ENCODE peak calls at places on chromosomes 16 and 17, in ten cellular contexts. One of them, this sample, is unnamed.

GRCh38 chr17:61009619-61010018 is 332.0 kb downstream of the BCAS3 start:
- DNase-seq in BJ: no peak
- DNase-seq in thoracic aorta: no peak
- DNase-seq in heart right ventricle: no peak
- DNase-seq in lower lobe of right lung: no peak
- DNase-seq in fibroblast of pulmonary artery: peak; percentile 46
- DNase-seq in tibial nerve: no peak
- DNase-seq in A549: no peak
- DNase-seq in K562: no peak
- DNase-seq in HL-60: no peak
- DNase-seq in this sample: peak; percentile 14

GRCh38 chr16:500699-501098 is 26.8 kb upstream of the CAPN15 start:
- DNase-seq in thoracic aorta: no peak
- DNase-seq in fibroblast of pulmonary artery: no peak
- DNase-seq in HL-60: no peak
- DNase-seq in tibial nerve: no peak
- DNase-seq in BJ: no peak
- DNase-seq in A549: no peak
- DNase-seq in lower lobe of right lung: no peak
- DNase-seq in heart right ventricle: peak; percentile 53
- DNase-seq in K562: no peak
- DNase-seq in this sample: no peak

GRCh38 chr17:8887834-8888703 is 20.6 kb upstream of the PIK3R6 start:
- DNase-seq in lower lobe of right lung: no peak
- DNase-seq in A549: peak; percentile 69
- DNase-seq in K562: peak; percentile 33
- DNase-seq in tibial nerve: peak; percentile 23
- DNase-seq in thoracic aorta: no peak
- DNase-seq in fibroblast of pulmonary artery: peak; percentile 31
- DNase-seq in HL-60: no peak
- DNase-seq in heart right ventricle: peak; percentile 54
- DNase-seq in BJ: no peak
- DNase-seq in this sample: peak; percentile 29

GRCh38 chr17:378068-378467 is 25.5 kb upstream of the RPH3AL start:
- DNase-seq in A549: no peak
- DNase-seq in heart right ventricle: no peak
- DNase-seq in HL-60: no peak
- DNase-seq in tibial nerve: no peak
- DNase-seq in lower lobe of right lung: no peak
- DNase-seq in thoracic aorta: no peak
- DNase-seq in fibroblast of pulmonary artery: no peak
- DNase-seq in K562: no peak
- DNase-seq in BJ: no peak
- DNase-seq in this sample: no peak

GRCh38 chr17:18129041-18129502 is 20.5 kb downstream of the MYO15A start:
- DNase-seq in fibroblast of pulmonary artery: peak; percentile 53
- DNase-seq in K562: no peak
- DNase-seq in BJ: no peak
- DNase-seq in thoracic aorta: no peak
- DNase-seq in HL-60: no peak
- DNase-seq in heart right ventricle: no peak
- DNase-seq in A549: no peak
- DNase-seq in tibial nerve: no peak
- DNase-seq in lower lobe of right lung: peak; percentile 68
- DNase-seq in this sample: peak; percentile 77

GRCh38 chr17:62614142-62614541 is 13.3 kb upstream of the MRC2 start:
- DNase-seq in heart right ventricle: no peak
- DNase-seq in fibroblast of pulmonary artery: peak; percentile 73
- DNase-seq in BJ: peak; percentile 88
- DNase-seq in K562: no peak
- DNase-seq in lower lobe of right lung: no peak
- DNase-seq in A549: no peak
- DNase-seq in HL-60: no peak
- DNase-seq in tibial nerve: no peak
- DNase-seq in thoracic aorta: no peak
- DNase-seq in this sample: no peak

GRCh38 chr16:77169650-77170236 is 21.2 kb upstream of the MON1B start:
- DNase-seq in A549: peak; percentile 33
- DNase-seq in lower lobe of right lung: no peak
- DNase-seq in thoracic aorta: no peak
- DNase-seq in heart right ventricle: no peak
- DNase-seq in tibial nerve: no peak
- DNase-seq in K562: peak; percentile 58
- DNase-seq in HL-60: peak; percentile 59
- DNase-seq in BJ: no peak
- DNase-seq in fibroblast of pulmonary artery: peak; percentile 54
- DNase-seq in this sample: peak; percentile 74

GRCh38 chr17:6994118-6994598 is 1.7 kb upstream of the ALOX12 start:
- DNase-seq in heart right ventricle: no peak
- DNase-seq in A549: no peak
- DNase-seq in BJ: no peak
- DNase-seq in K562: peak; percentile 53
- DNase-seq in thoracic aorta: no peak
- DNase-seq in HL-60: no peak
- DNase-seq in fibroblast of pulmonary artery: no peak
- DNase-seq in tibial nerve: no peak
- DNase-seq in lower lobe of right lung: no peak
- DNase-seq in this sample: no peak

GRCh38 chr16:57167951-57168350 is 17.9 kb downstream of the PSME3IP1 start:
- DNase-seq in lower lobe of right lung: no peak
- DNase-seq in A549: no peak
- DNase-seq in thoracic aorta: no peak
- DNase-seq in tibial nerve: no peak
- DNase-seq in heart right ventricle: no peak
- DNase-seq in K562: peak; percentile 49
- DNase-seq in HL-60: peak; percentile 69
- DNase-seq in fibroblast of pulmonary artery: peak; percentile 90
- DNase-seq in BJ: no peak
- DNase-seq in this sample: peak; percentile 63
- TF ChIP-seq CTCF in lower lobe of right lung: peak; percentile 58
- TF ChIP-seq CTCF in A549: peak; percentile 71
- TF ChIP-seq CTCF in thoracic aorta: peak; percentile 19
- TF ChIP-seq CTCF in tibial nerve: peak; percentile 69
- TF ChIP-seq CTCF in heart right ventricle: peak; percentile 64
- TF ChIP-seq CTCF in K562: peak; percentile 79
- TF ChIP-seq CTCF in HL-60: peak; percentile 58
- TF ChIP-seq CTCF in fibroblast of pulmonary artery: peak; percentile 80
- TF ChIP-seq CTCF in BJ: peak; percentile 77
- TF ChIP-seq CTCF in this sample: peak; percentile 60

GRCh38 chr16:5460701-5461100 is 363.1 kb upstream of the EEF2KMT start:
- DNase-seq in K562: no peak
- DNase-seq in lower lobe of right lung: no peak
- DNase-seq in fibroblast of pulmonary artery: no peak
- DNase-seq in BJ: no peak
- DNase-seq in thoracic aorta: no peak
- DNase-seq in A549: no peak
- DNase-seq in heart right ventricle: no peak
- DNase-seq in tibial nerve: no peak
- DNase-seq in HL-60: no peak
- DNase-seq in this sample: no peak
- TF ChIP-seq CTCF in K562: no peak
- TF ChIP-seq CTCF in lower lobe of right lung: no peak
- TF ChIP-seq CTCF in fibroblast of pulmonary artery: no peak
- TF ChIP-seq CTCF in BJ: no peak
- TF ChIP-seq CTCF in thoracic aorta: no peak
- TF ChIP-seq CTCF in A549: no peak
- TF ChIP-seq CTCF in heart right ventricle: no peak
- TF ChIP-seq CTCF in tibial nerve: no peak
- TF ChIP-seq CTCF in HL-60: no peak
- TF ChIP-seq CTCF in this sample: no peak

GRCh38 chr16:58495861-58496331 is 4.0 kb upstream of the NDRG4 start:
- DNase-seq in heart right ventricle: no peak
- DNase-seq in fibroblast of pulmonary artery: no peak
- DNase-seq in A549: no peak
- DNase-seq in HL-60: no peak
- DNase-seq in K562: no peak
- DNase-seq in tibial nerve: no peak
- DNase-seq in BJ: no peak
- DNase-seq in thoracic aorta: no peak
- DNase-seq in lower lobe of right lung: no peak
- DNase-seq in this sample: no peak

GRCh38 chr16:58497468-58497867 is 2.5 kb upstream of the NDRG4 start:
- DNase-seq in K562: no peak
- DNase-seq in HL-60: no peak
- DNase-seq in heart right ventricle: no peak
- DNase-seq in fibroblast of pulmonary artery: no peak
- DNase-seq in lower lobe of right lung: no peak
- DNase-seq in tibial nerve: no peak
- DNase-seq in A549: no peak
- DNase-seq in thoracic aorta: no peak
- DNase-seq in BJ: no peak
- DNase-seq in this sample: no peak

GRCh38 chr16:58492735-58493134 is 7.2 kb upstream of the NDRG4 start:
- DNase-seq in K562: no peak
- DNase-seq in HL-60: no peak
- DNase-seq in BJ: no peak
- DNase-seq in tibial nerve: no peak
- DNase-seq in thoracic aorta: no peak
- DNase-seq in heart right ventricle: no peak
- DNase-seq in lower lobe of right lung: no peak
- DNase-seq in fibroblast of pulmonary artery: no peak
- DNase-seq in A549: no peak
- DNase-seq in this sample: no peak

GRCh38 chr16:58493756-58494431 is 6.0 kb upstream of the NDRG4 start:
- DNase-seq in tibial nerve: no peak
- DNase-seq in A549: no peak
- DNase-seq in K562: no peak
- DNase-seq in HL-60: no peak
- DNase-seq in lower lobe of right lung: no peak
- DNase-seq in BJ: no peak
- DNase-seq in heart right ventricle: no peak
- DNase-seq in thoracic aorta: no peak
- DNase-seq in fibroblast of pulmonary artery: no peak
- DNase-seq in this sample: no peak

DNA sequence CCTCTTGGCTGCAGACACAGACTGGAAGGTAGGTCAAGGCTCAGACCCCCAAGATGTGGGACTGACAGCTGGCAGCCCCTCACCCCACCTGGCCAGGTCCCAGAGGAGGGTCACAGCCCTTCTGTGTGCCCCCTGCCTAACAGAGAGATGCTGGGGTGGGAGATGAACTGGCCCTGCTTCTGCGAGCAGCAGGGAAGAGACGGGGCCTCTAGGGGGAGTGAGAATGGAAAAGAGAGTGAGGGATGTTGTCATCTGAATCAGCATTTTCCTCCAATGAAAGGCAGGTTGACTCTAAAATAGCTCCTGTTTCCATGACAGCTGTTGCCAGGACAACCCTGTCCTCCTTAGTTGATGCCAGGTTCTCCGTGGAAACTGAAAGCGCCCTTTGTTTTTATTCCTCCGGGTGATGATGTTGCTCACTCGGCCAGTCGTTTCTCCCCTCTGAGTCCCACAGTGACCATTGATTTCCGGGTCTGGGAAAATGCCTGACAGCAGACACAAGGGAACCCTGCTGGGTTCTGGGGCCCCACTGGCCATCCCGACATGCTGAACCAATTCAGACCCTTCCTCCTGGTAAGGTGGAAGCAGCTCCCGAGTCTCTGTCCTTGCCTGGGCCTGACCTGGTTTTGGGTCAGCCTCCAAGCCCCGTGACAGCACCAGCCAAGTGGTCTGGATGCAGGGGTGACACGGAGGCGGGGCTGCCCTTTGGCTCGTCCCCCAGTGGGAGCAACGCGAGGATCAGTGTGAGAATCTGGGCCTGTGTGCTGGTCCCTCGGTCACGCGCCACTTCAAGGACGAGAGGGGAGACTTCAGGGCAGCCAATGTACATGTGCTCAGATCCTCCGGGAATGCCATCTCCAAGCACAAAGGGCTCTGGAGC is 4.7 kb upstream of the NDRG4 start:
- DNase-seq in A549: peak; percentile 93
- DNase-seq in fibroblast of pulmonary artery: peak; percentile 99
- DNase-seq in heart right ventricle: peak; percentile 66
- DNase-seq in K562: peak; percentile 92
- DNase-seq in HL-60: peak; percentile 69
- DNase-seq in lower lobe of right lung: no peak
- DNase-seq in BJ: peak; percentile 75
- DNase-seq in thoracic aorta: peak; percentile 47
- DNase-seq in tibial nerve: peak; percentile 88
- DNase-seq in this sample: peak; percentile 86
- TF ChIP-seq CTCF in A549: peak; percentile 52
- TF ChIP-seq CTCF in fibroblast of pulmonary artery: peak; percentile 80
- TF ChIP-seq CTCF in heart right ventricle: peak; percentile 55
- TF ChIP-seq CTCF in K562: peak; percentile 77
- TF ChIP-seq CTCF in HL-60: peak; percentile 26
- TF ChIP-seq CTCF in lower lobe of right lung: peak; percentile 13
- TF ChIP-seq CTCF in BJ: peak; percentile 77
- TF ChIP-seq CTCF in thoracic aorta: peak; percentile 44
- TF ChIP-seq CTCF in tibial nerve: peak; percentile 57
- TF ChIP-seq CTCF in this sample: peak; percentile 42

GRCh38 chr16:66677179-66677578 is 19.4 kb downstream of the CMTM4 start:
- DNase-seq in K562: no peak
- DNase-seq in HL-60: no peak
- DNase-seq in thoracic aorta: no peak
- DNase-seq in heart right ventricle: no peak
- DNase-seq in A549: no peak
- DNase-seq in lower lobe of right lung: no peak
- DNase-seq in fibroblast of pulmonary artery: no peak
- DNase-seq in tibial nerve: no peak
- DNase-seq in BJ: no peak
- DNase-seq in this sample: no peak
- TF ChIP-seq CTCF in K562: no peak
- TF ChIP-seq CTCF in HL-60: no peak
- TF ChIP-seq CTCF in thoracic aorta: no peak
- TF ChIP-seq CTCF in heart right ventricle: no peak
- TF ChIP-seq CTCF in A549: no peak
- TF ChIP-seq CTCF in lower lobe of right lung: no peak
- TF ChIP-seq CTCF in fibroblast of pulmonary artery: no peak
- TF ChIP-seq CTCF in tibial nerve: no peak
- TF ChIP-seq CTCF in BJ: no peak
- TF ChIP-seq CTCF in this sample: no peak

This sample was measured in MCF 10A.